ENCODE peak calls at places on chromosomes 2 and 18, in eight cellular contexts. One of them, this sample, is unnamed.

GRCh38 chr2:10183146-10183675 is 60.7 kb downstream of the RRM2 start:
- DNase-seq in posterior vena cava: peak; percentile 47
- DNase-seq in Ammon's horn: no peak
- DNase-seq in sigmoid colon: no peak
- DNase-seq in T-helper 9 cell: no peak
- DNase-seq in GM18507: no peak
- DNase-seq in OCI-LY7: no peak
- DNase-seq in lung microvascular endothelial cell: no peak
- DNase-seq in this sample: no peak

GRCh38 chr2:156663757-156664409 is 227.7 kb downstream of the GPD2 start:
- DNase-seq in sigmoid colon: no peak
- DNase-seq in GM18507: no peak
- DNase-seq in T-helper 9 cell: no peak
- DNase-seq in Ammon's horn: no peak
- DNase-seq in lung microvascular endothelial cell: no peak
- DNase-seq in OCI-LY7: no peak
- DNase-seq in posterior vena cava: no peak
- DNase-seq in this sample: no peak

GRCh38 chr2:73575280-73575679 is 66.9 kb downstream of the NAT8 start:
- DNase-seq in lung microvascular endothelial cell: no peak
- DNase-seq in GM18507: no peak
- DNase-seq in Ammon's horn: no peak
- DNase-seq in T-helper 9 cell: no peak
- DNase-seq in sigmoid colon: no peak
- DNase-seq in OCI-LY7: no peak
- DNase-seq in posterior vena cava: no peak
- DNase-seq in this sample: no peak

GRCh38 chr2:65382776-65383357 is 49.5 kb downstream of the SPRED2 start:
- DNase-seq in Ammon's horn: peak; percentile 57
- DNase-seq in sigmoid colon: peak; percentile 85
- DNase-seq in posterior vena cava: peak; percentile 92
- DNase-seq in OCI-LY7: peak; percentile 85
- DNase-seq in T-helper 9 cell: peak; percentile 42
- DNase-seq in GM18507: peak; percentile 44
- DNase-seq in lung microvascular endothelial cell: peak; percentile 62
- DNase-seq in this sample: peak; percentile 15

GRCh38 chr18:23143059-23143831 is 8.0 kb downstream of the CABLES1 start:
- DNase-seq in OCI-LY7: peak; percentile 20
- DNase-seq in Ammon's horn: peak; percentile 67
- DNase-seq in lung microvascular endothelial cell: no peak
- DNase-seq in posterior vena cava: peak; percentile 82
- DNase-seq in T-helper 9 cell: no peak
- DNase-seq in GM18507: no peak
- DNase-seq in sigmoid colon: no peak
- DNase-seq in this sample: no peak

GRCh38 chr2:170425291-170425751 is 247.4 kb downstream of the MYO3B start:
- DNase-seq in GM18507: no peak
- DNase-seq in T-helper 9 cell: no peak
- DNase-seq in sigmoid colon: no peak
- DNase-seq in posterior vena cava: no peak
- DNase-seq in lung microvascular endothelial cell: no peak
- DNase-seq in OCI-LY7: no peak
- DNase-seq in Ammon's horn: no peak
- DNase-seq in this sample: no peak

GRCh38 chr2:38615237-38615636 is 12.5 kb upstream of the HNRNPLL start:
- DNase-seq in posterior vena cava: no peak
- DNase-seq in OCI-LY7: no peak
- DNase-seq in sigmoid colon: no peak
- DNase-seq in Ammon's horn: no peak
- DNase-seq in lung microvascular endothelial cell: no peak
- DNase-seq in T-helper 9 cell: no peak
- DNase-seq in GM18507: no peak
- DNase-seq in this sample: no peak

GRCh38 chr18:41881285-41881684 is 73.7 kb upstream of the PIK3C3 start:
- DNase-seq in lung microvascular endothelial cell: no peak
- DNase-seq in Ammon's horn: no peak
- DNase-seq in OCI-LY7: no peak
- DNase-seq in GM18507: no peak
- DNase-seq in posterior vena cava: no peak
- DNase-seq in T-helper 9 cell: no peak
- DNase-seq in sigmoid colon: no peak
- DNase-seq in this sample: no peak

GRCh38 chr2:172429351-172429968 is 2.1 kb downstream of the ITGA6 start:
- DNase-seq in lung microvascular endothelial cell: peak; percentile 14
- DNase-seq in posterior vena cava: no peak
- DNase-seq in T-helper 9 cell: no peak
- DNase-seq in GM18507: no peak
- DNase-seq in Ammon's horn: peak; percentile 14
- DNase-seq in sigmoid colon: no peak
- DNase-seq in OCI-LY7: no peak
- DNase-seq in this sample: no peak

GRCh38 chr2:37425408-37425807 is 81.0 kb downstream of the QPCT start:
- DNase-seq in GM18507: no peak
- DNase-seq in posterior vena cava: no peak
- DNase-seq in lung microvascular endothelial cell: no peak
- DNase-seq in sigmoid colon: no peak
- DNase-seq in T-helper 9 cell: no peak
- DNase-seq in Ammon's horn: no peak
- DNase-seq in OCI-LY7: no peak
- DNase-seq in this sample: no peak

GRCh38 chr18:79687806-79688205 is 8.2 kb downstream of the CTDP1 start:
- DNase-seq in lung microvascular endothelial cell: no peak
- DNase-seq in Ammon's horn: no peak
- DNase-seq in GM18507: no peak
- DNase-seq in T-helper 9 cell: no peak
- DNase-seq in posterior vena cava: no peak
- DNase-seq in sigmoid colon: no peak
- DNase-seq in OCI-LY7: no peak
- DNase-seq in this sample: no peak

GRCh38 chr2:168700615-168701245 is 101.7 kb upstream of the NOSTRIN start:
- DNase-seq in OCI-LY7: no peak
- DNase-seq in T-helper 9 cell: no peak
- DNase-seq in Ammon's horn: no peak
- DNase-seq in sigmoid colon: no peak
- DNase-seq in GM18507: no peak
- DNase-seq in lung microvascular endothelial cell: no peak
- DNase-seq in posterior vena cava: no peak
- DNase-seq in this sample: no peak

GRCh38 chr18:4631239-4631638 is 176.1 kb upstream of the DLGAP1 start:
- DNase-seq in OCI-LY7: no peak
- DNase-seq in Ammon's horn: no peak
- DNase-seq in lung microvascular endothelial cell: no peak
- DNase-seq in GM18507: no peak
- DNase-seq in posterior vena cava: no peak
- DNase-seq in sigmoid colon: no peak
- DNase-seq in T-helper 9 cell: no peak
- DNase-seq in this sample: no peak

GRCh38 chr2:241187101-241187690 is 1.3 kb upstream of the ANO7 start:
- DNase-seq in T-helper 9 cell: no peak
- DNase-seq in lung microvascular endothelial cell: no peak
- DNase-seq in Ammon's horn: no peak
- DNase-seq in OCI-LY7: no peak
- DNase-seq in GM18507: no peak
- DNase-seq in sigmoid colon: no peak
- DNase-seq in posterior vena cava: peak; percentile 69
- DNase-seq in this sample: no peak

GRCh38 chr18:54280206-54280550 is 10.9 kb downstream of the POLI start:
- DNase-seq in posterior vena cava: no peak
- DNase-seq in Ammon's horn: no peak
- DNase-seq in lung microvascular endothelial cell: no peak
- DNase-seq in OCI-LY7: no peak
- DNase-seq in sigmoid colon: no peak
- DNase-seq in GM18507: no peak
- DNase-seq in T-helper 9 cell: no peak
- DNase-seq in this sample: no peak

GRCh38 chr2:45570671-45571334 is 40.3 kb downstream of the SRBD1 start:
- DNase-seq in T-helper 9 cell: no peak
- DNase-seq in lung microvascular endothelial cell: no peak
- DNase-seq in sigmoid colon: no peak
- DNase-seq in GM18507: no peak
- DNase-seq in OCI-LY7: no peak
- DNase-seq in posterior vena cava: no peak
- DNase-seq in Ammon's horn: no peak
- DNase-seq in this sample: no peak

GRCh38 chr2:119455066-119455718 is 23.5 kb downstream of the TMEM37 start:
- DNase-seq in posterior vena cava: no peak
- DNase-seq in Ammon's horn: no peak
- DNase-seq in sigmoid colon: no peak
- DNase-seq in T-helper 9 cell: no peak
- DNase-seq in OCI-LY7: no peak
- DNase-seq in lung microvascular endothelial cell: peak; percentile 74
- DNase-seq in GM18507: no peak
- DNase-seq in this sample: no peak

GRCh38 chr2:238939521-238940403 is 91.9 kb downstream of the TWIST2 start:
- DNase-seq in OCI-LY7: no peak
- DNase-seq in GM18507: no peak
- DNase-seq in posterior vena cava: peak; percentile 37
- DNase-seq in T-helper 9 cell: no peak
- DNase-seq in lung microvascular endothelial cell: no peak
- DNase-seq in Ammon's horn: no peak
- DNase-seq in sigmoid colon: no peak
- DNase-seq in this sample: no peak

GRCh38 chr2:20623741-20624155 is 27.1 kb downstream of the HS1BP3 start:
- DNase-seq in T-helper 9 cell: no peak
- DNase-seq in GM18507: no peak
- DNase-seq in posterior vena cava: peak; percentile 75
- DNase-seq in lung microvascular endothelial cell: no peak
- DNase-seq in sigmoid colon: peak; percentile 58
- DNase-seq in OCI-LY7: no peak
- DNase-seq in Ammon's horn: no peak
- DNase-seq in this sample: no peak

GRCh38 chr2:2273421-2273820 is 57.7 kb downstream of the MYT1L start:
- DNase-seq in Ammon's horn: no peak
- DNase-seq in lung microvascular endothelial cell: no peak
- DNase-seq in posterior vena cava: no peak
- DNase-seq in sigmoid colon: no peak
- DNase-seq in T-helper 9 cell: no peak
- DNase-seq in GM18507: no peak
- DNase-seq in OCI-LY7: no peak
- DNase-seq in this sample: no peak

GRCh38 chr2:117330611-117331010 is 483.9 kb upstream of the DDX18 start:
- DNase-seq in T-helper 9 cell: no peak
- DNase-seq in sigmoid colon: no peak
- DNase-seq in Ammon's horn: no peak
- DNase-seq in posterior vena cava: no peak
- DNase-seq in OCI-LY7: no peak
- DNase-seq in GM18507: no peak
- DNase-seq in lung microvascular endothelial cell: no peak
- DNase-seq in this sample: no peak

GRCh38 chr2:75102011-75102410 is 97.3 kb downstream of the TACR1 start:
- DNase-seq in GM18507: no peak
- DNase-seq in lung microvascular endothelial cell: no peak
- DNase-seq in T-helper 9 cell: no peak
- DNase-seq in Ammon's horn: no peak
- DNase-seq in posterior vena cava: no peak
- DNase-seq in sigmoid colon: no peak
- DNase-seq in OCI-LY7: no peak
- DNase-seq in this sample: no peak

GRCh38 chr2:227374158-227374557 is 4.9 kb downstream of the TM4SF20 start:
- DNase-seq in lung microvascular endothelial cell: no peak
- DNase-seq in OCI-LY7: no peak
- DNase-seq in sigmoid colon: no peak
- DNase-seq in T-helper 9 cell: no peak
- DNase-seq in Ammon's horn: no peak
- DNase-seq in posterior vena cava: no peak
- DNase-seq in GM18507: no peak
- DNase-seq in this sample: no peak

GRCh38 chr2:106094101-106094860 is 99.8 kb downstream of the UXS1 start:
- DNase-seq in OCI-LY7: no peak
- DNase-seq in T-helper 9 cell: peak; percentile 55
- DNase-seq in posterior vena cava: no peak
- DNase-seq in sigmoid colon: no peak
- DNase-seq in GM18507: no peak
- DNase-seq in lung microvascular endothelial cell: no peak
- DNase-seq in Ammon's horn: no peak
- DNase-seq in this sample: no peak

GRCh38 chr2:120520929-120521912 is 175.3 kb downstream of the INHBB start:
- DNase-seq in lung microvascular endothelial cell: peak; percentile 44
- DNase-seq in GM18507: no peak
- DNase-seq in OCI-LY7: peak; percentile 34
- DNase-seq in sigmoid colon: no peak
- DNase-seq in Ammon's horn: peak; percentile 45
- DNase-seq in posterior vena cava: peak; percentile 80
- DNase-seq in T-helper 9 cell: no peak
- DNase-seq in this sample: no peak

GRCh38 chr2:222526480-222527277 is 102.3 kb downstream of the SGPP2 start:
- DNase-seq in GM18507: no peak
- DNase-seq in OCI-LY7: no peak
- DNase-seq in posterior vena cava: no peak
- DNase-seq in T-helper 9 cell: no peak
- DNase-seq in sigmoid colon: no peak
- DNase-seq in Ammon's horn: no peak
- DNase-seq in lung microvascular endothelial cell: no peak
- DNase-seq in this sample: no peak

GRCh38 chr2:190488516-190489220 is 45.9 kb downstream of the NEMP2 start:
- DNase-seq in OCI-LY7: no peak
- DNase-seq in T-helper 9 cell: no peak
- DNase-seq in sigmoid colon: no peak
- DNase-seq in posterior vena cava: no peak
- DNase-seq in GM18507: no peak
- DNase-seq in lung microvascular endothelial cell: no peak
- DNase-seq in Ammon's horn: no peak
- DNase-seq in this sample: no peak

GRCh38 chr2:63755980-63756379 is 85.7 kb upstream of the UGP2 start:
- DNase-seq in Ammon's horn: no peak
- DNase-seq in T-helper 9 cell: no peak
- DNase-seq in posterior vena cava: no peak
- DNase-seq in GM18507: no peak
- DNase-seq in OCI-LY7: no peak
- DNase-seq in sigmoid colon: no peak
- DNase-seq in lung microvascular endothelial cell: no peak
- DNase-seq in this sample: no peak

GRCh38 chr18:51078026-51078425 is 48.0 kb downstream of the SMAD4 start:
- DNase-seq in Ammon's horn: no peak
- DNase-seq in sigmoid colon: no peak
- DNase-seq in lung microvascular endothelial cell: no peak
- DNase-seq in GM18507: no peak
- DNase-seq in posterior vena cava: no peak
- DNase-seq in T-helper 9 cell: no peak
- DNase-seq in OCI-LY7: no peak
- DNase-seq in this sample: no peak

GRCh38 chr18:36890598-36890997 is 61.7 kb downstream of the KIAA1328 start:
- DNase-seq in Ammon's horn: no peak
- DNase-seq in sigmoid colon: no peak
- DNase-seq in GM18507: no peak
- DNase-seq in OCI-LY7: no peak
- DNase-seq in lung microvascular endothelial cell: no peak
- DNase-seq in T-helper 9 cell: no peak
- DNase-seq in posterior vena cava: no peak
- DNase-seq in this sample: no peak

GRCh38 chr2:26847663-26848335 is at the start of gene DPYSL5:
- DNase-seq in sigmoid colon: no peak
- DNase-seq in lung microvascular endothelial cell: no peak
- DNase-seq in GM18507: no peak
- DNase-seq in posterior vena cava: no peak
- DNase-seq in OCI-LY7: no peak
- DNase-seq in T-helper 9 cell: no peak
- DNase-seq in Ammon's horn: peak; percentile 76
- DNase-seq in this sample: no peak

GRCh38 chr2:77193858-77194448 is 328.2 kb downstream of the LRRTM4 start:
- DNase-seq in lung microvascular endothelial cell: no peak
- DNase-seq in OCI-LY7: no peak
- DNase-seq in GM18507: no peak
- DNase-seq in Ammon's horn: no peak
- DNase-seq in T-helper 9 cell: no peak
- DNase-seq in posterior vena cava: no peak
- DNase-seq in sigmoid colon: no peak
- DNase-seq in this sample: no peak

GRCh38 chr2:196758474-196759377 is 40.8 kb downstream of the GTF3C3 start:
- DNase-seq in lung microvascular endothelial cell: peak; percentile 35
- DNase-seq in GM18507: no peak
- DNase-seq in Ammon's horn: no peak
- DNase-seq in T-helper 9 cell: no peak
- DNase-seq in sigmoid colon: no peak
- DNase-seq in OCI-LY7: peak; percentile 7
- DNase-seq in posterior vena cava: no peak
- DNase-seq in this sample: no peak

GRCh38 chr2:212770240-212770639 is 231.6 kb upstream of the ERBB4 start:
- DNase-seq in GM18507: no peak
- DNase-seq in posterior vena cava: no peak
- DNase-seq in lung microvascular endothelial cell: no peak
- DNase-seq in sigmoid colon: no peak
- DNase-seq in Ammon's horn: no peak
- DNase-seq in OCI-LY7: no peak
- DNase-seq in T-helper 9 cell: no peak
- DNase-seq in this sample: no peak